ENCODE peak calls at places on chromosomes 7 and 10, in ten cellular contexts. S is Panc1, C is HCT116, L is breast epithelium, H is stomach, U is endothelial cell of umbilical vein, I is spleen, Z is GM23338, N is transverse colon, T is SK-N-SH. E is an unnamed sample. For H3K4me1, the result is how much of the 10 kb centered on the place peaks cover.

GRCh38 chr10:101285519-101286070 is 56.3 kb upstream of the LBX1 start:
- DNase-seq in N (no peak), U (no peak), I (no peak), T (no peak), Z (peak), C (no peak), H (no peak), S (no peak), L (no peak), E (no peak)

GRCh38 chr10:43137701-43137970 is 609 bp upstream of the CSGALNACT2 start:
- DNase-seq in Z (peak), T (peak), U (peak), H (no peak), S (no peak), I (peak), L (no peak), C (no peak), N (peak), E (no peak)

GRCh38 chr7:38795596-38795995 is 113.4 kb downstream of the VPS41 start:
- DNase-seq in T (no peak), U (no peak), H (no peak), L (no peak), Z (no peak), S (no peak), I (no peak), N (no peak), C (no peak), E (no peak)

GRCh38 chr10:63765126-63765525 is 243.9 kb downstream of the REEP3 start:
- DNase-seq in N (no peak), I (no peak), S (no peak), C (no peak), U (no peak), T (no peak), Z (no peak), L (no peak), H (no peak), E (no peak)

GRCh38 chr10:80500572-80501380 is 36.9 kb upstream of the SH2D4B start:
- DNase-seq in U (no peak), C (no peak), I (peak), N (no peak), T (no peak), S (no peak), H (peak), Z (peak), L (no peak), E (no peak)

GRCh38 chr10:101139421-101139911 is 8.4 kb downstream of the TLX1 start:
- DNase-seq in U (no peak), C (no peak), T (peak), S (no peak), I (no peak), Z (peak), H (no peak), N (no peak), L (no peak), E (no peak)

GRCh38 chr7:127239814-127240213 is 12.9 kb downstream of the GRM8 start:
- DNase-seq in T (no peak), Z (peak), S (no peak), L (no peak), H (no peak), I (no peak), U (no peak), N (no peak), C (no peak), E (no peak)

GRCh38 chr10:112471878-112472487 is 25.0 kb downstream of the VTI1A start:
- DNase-seq in Z (peak), I (no peak), T (peak), N (no peak), L (no peak), S (peak), U (peak), C (peak), H (no peak), E (no peak)

GRCh38 chr7:27095050-27095896 is 527 bp downstream of the HOXA1 start:
- DNase-seq in N (no peak), S (no peak), Z (peak), C (no peak), H (no peak), I (no peak), T (no peak), U (no peak), L (no peak), E (no peak)

GRCh38 chr7:112383671-112384417 is 66.4 kb upstream of the IFRD1 start:
- DNase-seq in H (no peak), C (no peak), I (no peak), U (peak), N (no peak), T (no peak), S (peak), L (no peak), Z (peak), E (no peak)

GRCh38 chr10:86281396-86281795 is 85.2 kb downstream of the GRID1 start:
- DNase-seq in N (no peak), U (no peak), S (no peak), L (no peak), I (no peak), Z (no peak), T (peak), H (no peak), C (no peak), E (peak)

GRCh38 chr7:100682228-100682741 is 8.7 kb downstream of the GNB2 start:
- DNase-seq in I (peak), C (no peak), U (no peak), Z (no peak), N (peak), H (no peak), S (no peak), T (peak), L (no peak), E (no peak)

GRCh38 chr7:141416691-141417268 is 134.4 kb upstream of the AGK start:
- DNase-seq in I (no peak), N (no peak), H (no peak), L (no peak), U (no peak), Z (no peak), S (no peak), C (no peak), T (no peak), E (no peak)

GRCh38 chr7:12929416-12930140 is 242.1 kb downstream of the ARL4A start:
- DNase-seq in C (no peak), Z (peak), L (no peak), T (no peak), S (no peak), H (no peak), N (no peak), I (no peak), U (peak), E (no peak)

GRCh38 chr7:139730746-139731612 is 46.8 kb downstream of the HIPK2 start:
- DNase-seq in Z (no peak), S (no peak), L (no peak), N (peak), I (no peak), H (peak), T (no peak), U (peak), C (no peak), E (no peak)

GRCh38 chr10:100192350-100192749 is 6.5 kb upstream of the ERLIN1 start:
- DNase-seq in C (no peak), U (no peak), Z (no peak), L (no peak), N (no peak), I (no peak), H (no peak), T (no peak), S (no peak), E (no peak)

GRCh38 chr10:79140083-79140793 is 71.5 kb downstream of the ZMIZ1 start:
- DNase-seq in S (no peak), U (no peak), Z (no peak), N (no peak), T (no peak), H (no peak), I (no peak), L (no peak), C (no peak), E (no peak)

GRCh38 chr10:63668081-63668480 is 146.9 kb downstream of the REEP3 start:
- DNase-seq in U (no peak), L (no peak), T (no peak), S (no peak), Z (no peak), C (no peak), N (no peak), I (no peak), H (no peak), E (no peak)

GRCh38 chr7:44201813-44202212 is 1.0 kb downstream of the YKT6 start:
- DNase-seq in Z (no peak), L (no peak), U (peak), H (no peak), S (no peak), N (no peak), I (no peak), C (no peak), T (no peak), E (no peak)

GRCh38 chr10:17059197-17059688 is 70.4 kb downstream of the CUBN start:
- DNase-seq in S (no peak), Z (no peak), U (no peak), L (no peak), T (no peak), N (no peak), H (no peak), I (no peak), C (no peak), E (no peak)

GRCh38 chr10:124577651-124578050 is 116.0 kb downstream of the LHPP start:
- DNase-seq in S (no peak), U (no peak), Z (no peak), H (no peak), L (no peak), I (peak), T (no peak), C (no peak), N (no peak), E (no peak)

GRCh38 chr10:111295788-111296187 is 219.0 kb downstream of the ADRA2A start:
- DNase-seq in S (no peak), N (no peak), I (no peak), Z (no peak), C (no peak), L (no peak), H (no peak), T (no peak), U (no peak), E (no peak)

GRCh38 chr7:75738975-75739795 is 444 bp upstream of the HIP1 start:
- DNase-seq in L (peak), H (peak), I (peak), C (peak), U (peak), T (peak), S (peak), N (peak), Z (peak), E (peak)

GRCh38 chr7:36895112-36895511 is 170.8 kb upstream of the AOAH start:
- DNase-seq in T (no peak), I (no peak), Z (no peak), U (peak), S (no peak), H (no peak), N (no peak), C (no peak), L (no peak), E (no peak)

GRCh38 chr10:4650109-4650508 is 175.9 kb upstream of the AKR1E2 start:
- DNase-seq in L (no peak), N (no peak), Z (no peak), U (peak), C (no peak), T (no peak), I (no peak), H (no peak), S (no peak), E (no peak)

GRCh38 chr7:99359465-99360154 is 14.9 kb upstream of the ARPC1B start:
- DNase-seq in I (no peak), Z (peak), U (no peak), C (no peak), L (peak), N (no peak), H (no peak), T (no peak), S (no peak), E (no peak)

GRCh38 chr7:38195804-38196595 is 18.0 kb downstream of the STARD3NL start:
- DNase-seq in L (no peak), N (no peak), U (peak), Z (no peak), S (no peak), T (no peak), C (no peak), I (no peak), H (no peak), E (no peak)

GRCh38 chr10:78964952-78965633 is 103.7 kb upstream of the ZMIZ1 start:
- DNase-seq in L (peak), T (peak), N (no peak), I (no peak), Z (peak), S (peak), C (peak), U (peak), H (peak), E (no peak)

GRCh38 chr7:71442492-71443196 is 310.7 kb downstream of the GALNT17 start:
- DNase-seq in S (no peak), C (no peak), T (no peak), I (no peak), U (no peak), Z (no peak), N (no peak), L (no peak), H (no peak), E (no peak)

GRCh38 chr10:101749033-101749432 is 26.9 kb downstream of the FGF8 start:
- DNase-seq in S (no peak), Z (peak), I (no peak), N (no peak), U (no peak), H (no peak), L (no peak), T (no peak), C (peak), E (no peak)

GRCh38 chr10:43585046-43585445 is 10.6 kb upstream of the ZNF239 start:
- DNase-seq in H (no peak), T (no peak), C (no peak), U (no peak), I (no peak), S (no peak), L (no peak), N (no peak), Z (no peak), E (no peak)

GRCh38 chr10:119595134-119595714 is 1.5 kb downstream of the TIAL1 start:
- DNase-seq in N (no peak), U (peak), L (no peak), H (no peak), T (no peak), Z (peak), C (no peak), I (no peak), S (no peak), E (no peak)

GRCh38 chr7:155247479-155248365 is 50.0 kb upstream of the INSIG1 start:
- DNase-seq in C (no peak), U (no peak), T (no peak), I (peak), N (no peak), S (no peak), H (no peak), Z (no peak), L (no peak), E (no peak)

GRCh38 chr10:125159932-125160855 is at the start of gene CTBP2:
- DNase-seq in Z (peak), T (peak), N (peak), S (no peak), L (peak), C (peak), H (peak), I (peak), U (peak), E (no peak)

GRCh38 chr7:105278565-105278964 is 110.2 kb downstream of the SRPK2 start:
- DNase-seq in T (no peak), L (no peak), S (no peak), U (no peak), I (no peak), C (no peak), Z (no peak), H (no peak), N (no peak), E (no peak)

GRCh38 chr7:37728747-37729146 is 45.2 kb downstream of the GPR141 start:
- DNase-seq in N (no peak), I (no peak), T (no peak), U (no peak), Z (no peak), H (no peak), L (no peak), S (no peak), C (no peak), E (no peak)

GRCh38 chr10:131902691-131903090 is 1.9 kb downstream of the PPP2R2D start:
- DNase-seq in S (no peak), H (no peak), T (no peak), U (no peak), I (peak), C (no peak), Z (no peak), N (no peak), L (no peak), E (no peak)

GRCh38 chr10:929965-930364 is 1.5 kb downstream of the LARP4B start:
- DNase-seq in H (no peak), Z (no peak), U (no peak), S (no peak), C (no peak), I (no peak), N (no peak), T (no peak), L (no peak), E (no peak)

GRCh38 chr7:56003749-56004148 is 39.4 kb downstream of the NIPSNAP2 start:
- DNase-seq in S (no peak), Z (no peak), H (no peak), L (no peak), N (no peak), C (no peak), I (no peak), T (no peak), U (no peak), E (no peak)

GRCh38 chr7:56007891-56008290 is 43.4 kb downstream of the PSPH start:
- DNase-seq in N (no peak), H (no peak), C (no peak), L (no peak), T (no peak), U (no peak), S (no peak), I (no peak), Z (no peak), E (no peak)

GRCh38 chr7:56007167-56007652 is 42.8 kb downstream of the NIPSNAP2 start:
- DNase-seq in I (peak), T (no peak), U (no peak), S (no peak), C (no peak), N (no peak), H (no peak), Z (no peak), L (no peak), E (no peak)

GRCh38 chr7:56009695-56010094 is 41.5 kb downstream of the PSPH start:
- DNase-seq in U (no peak), N (peak), C (no peak), I (no peak), H (peak), Z (no peak), T (no peak), L (peak), S (no peak), E (no peak)
- H3K4me1 ChIP-seq in U (under half), N (under half), C (under half), I (under half), H (under half), Z (under half), T (under half), L (under half), S (under half), E (under half)

DNA sequence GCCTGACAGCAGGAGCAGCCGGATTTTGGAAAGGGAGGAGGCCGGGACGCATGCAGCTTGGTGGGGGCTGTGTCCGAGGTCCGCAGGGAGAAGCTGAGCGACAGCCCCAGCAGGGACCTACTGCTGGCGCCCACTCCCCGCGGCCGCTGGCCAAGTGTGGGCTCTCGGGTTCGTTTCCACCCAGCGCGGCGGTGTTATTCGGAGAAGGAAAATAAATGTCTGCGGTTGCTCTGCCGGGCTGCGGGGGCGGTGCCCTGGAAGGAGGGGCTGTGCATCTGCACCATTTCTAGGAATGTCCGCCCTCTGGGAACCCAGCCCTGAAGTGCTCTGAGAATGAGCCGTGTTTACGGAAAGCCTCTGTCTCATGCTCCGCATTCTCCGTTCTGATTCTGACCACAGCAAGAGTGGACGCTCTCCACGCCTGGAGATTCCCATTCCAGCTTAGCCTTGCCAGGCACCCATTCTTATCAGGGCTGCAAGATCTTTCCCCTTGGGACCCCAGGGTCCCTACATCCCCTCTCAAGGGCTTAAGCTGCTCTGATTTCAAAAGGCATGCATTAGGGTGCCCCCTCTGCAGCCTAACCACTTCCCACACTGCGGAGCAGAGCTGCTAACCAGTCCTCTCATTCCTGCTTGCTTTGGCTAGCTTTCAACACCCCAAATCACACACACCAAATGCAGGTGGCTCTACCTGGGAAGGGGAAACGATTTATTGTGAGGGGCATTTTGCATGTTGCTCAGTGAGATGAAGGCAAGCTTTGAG is 256.6 kb upstream of the GLI3 start:
- DNase-seq in S (no peak), Z (peak), L (peak), C (no peak), T (peak), U (peak), I (no peak), H (peak), N (peak), E (no peak)
- TF ChIP-seq CTCF in S (no peak), Z (no peak), L (no peak), C (no peak), T (no peak), U (no peak), I (no peak), H (no peak), N (no peak), E (no peak)

GRCh38 chr10:122420624-122421007 is 33.8 kb upstream of the ARMS2 start:
- DNase-seq in Z (no peak), H (no peak), C (no peak), S (no peak), I (no peak), T (no peak), L (no peak), U (no peak), N (no peak), E (no peak)

GRCh38 chr10:122421747-122422146 is 32.7 kb upstream of the ARMS2 start:
- DNase-seq in Z (no peak), C (no peak), S (no peak), N (no peak), T (no peak), I (no peak), H (no peak), L (no peak), U (peak), E (no peak)

GRCh38 chr10:122419016-122419415 is 35.4 kb upstream of the ARMS2 start:
- DNase-seq in C (no peak), H (no peak), T (no peak), I (no peak), S (no peak), U (no peak), N (no peak), Z (no peak), L (no peak), E (no peak)

GRCh38 chr10:122421054-122421625 is 33.3 kb upstream of the ARMS2 start:
- DNase-seq in H (no peak), I (no peak), U (no peak), T (no peak), L (no peak), Z (no peak), N (no peak), S (no peak), C (no peak), E (no peak)

DNA sequence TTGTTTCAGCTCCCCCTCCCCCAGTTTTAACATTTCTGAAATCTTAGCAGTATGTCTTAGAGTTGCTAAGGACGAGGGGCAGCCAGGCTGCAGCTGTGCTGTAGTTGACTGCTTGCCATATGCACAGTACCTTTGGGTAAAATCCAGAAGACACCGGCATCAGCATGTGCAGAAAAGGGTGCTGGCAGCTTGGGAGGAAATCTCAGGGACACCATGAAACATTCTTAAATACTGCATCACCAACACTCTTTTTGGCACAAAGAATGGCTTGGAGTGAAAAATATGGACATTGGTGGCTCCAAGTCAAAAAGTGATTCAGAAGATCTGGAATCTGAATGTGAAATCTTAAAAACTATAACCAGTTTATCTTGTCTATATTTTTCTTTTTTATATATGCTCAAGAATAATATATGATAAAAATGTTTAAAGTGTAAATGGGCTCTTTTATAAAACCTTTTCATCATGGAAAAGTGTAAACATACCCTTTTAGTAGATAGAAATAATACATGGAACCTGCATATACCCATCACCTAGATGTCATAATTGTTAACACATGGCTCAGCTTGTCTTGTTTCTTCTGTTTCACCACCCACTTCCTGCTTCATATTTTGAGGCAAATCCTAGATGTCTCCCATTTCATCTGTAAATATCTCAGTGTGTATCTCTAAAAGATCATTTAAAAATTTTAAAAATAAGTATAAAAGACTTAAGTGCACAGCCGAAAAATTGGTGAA is 34.4 kb upstream of the ARMS2 start:
- DNase-seq in I (no peak), U (no peak), N (no peak), C (no peak), L (no peak), H (no peak), S (no peak), T (no peak), Z (no peak), E (no peak)
- TF ChIP-seq POLR2AphosphoS5 in I (no peak), U (no peak), N (no peak), C (no peak), L (no peak), H (peak), S (no peak), T (no peak), Z (no peak), E (no peak)

GRCh38 chr7:2512713-2513112 is 6.9 kb upstream of the LFNG start:
- DNase-seq in N (no peak), C (no peak), U (no peak), I (no peak), Z (no peak), S (no peak), T (no peak), H (no peak), L (no peak), E (no peak)
- H3K4me1 ChIP-seq in N (under half), C (under half), U (under half), I (under half), Z (under half), S (half or more), T (under half), H (under half), L (under half), E (half or more)

GRCh38 chr7:151351027-151351426 is 9.4 kb downstream of the NUB1 start:
- DNase-seq in C (no peak), N (peak), S (no peak), L (no peak), U (no peak), Z (peak), H (no peak), T (peak), I (peak), E (no peak)
- TF ChIP-seq CTCF in C (no peak), N (no peak), S (no peak), L (no peak), U (no peak), Z (peak), H (no peak), T (peak), I (no peak), E (no peak)

E was measured in vagina.